ENCODE peak calls at places on chromosomes 2 and 18, in five cellular contexts. L is HepG2, D is transverse colon, E is MM.1S, K is HCT116. I is an unnamed sample.

GRCh38 chr2:174121612-174122011 is 126.7 kb downstream of the OLA1 start:
- DNase-seq in L (no peak), K (peak; percentile 88), D (no peak), E (no peak), I (no peak)

GRCh38 chr18:62682396-62682795 is 32.9 kb upstream of the PHLPP1 start:
- DNase-seq in K (no peak), E (no peak), D (no peak), L (no peak), I (peak; percentile 12)

GRCh38 chr2:163800889-163801498 is 65.2 kb upstream of the FIGN start:
- DNase-seq in D (no peak), L (no peak), E (no peak), K (no peak), I (no peak)

GRCh38 chr2:189982087-189982486 is 80.4 kb downstream of the MSTN start:
- DNase-seq in E (no peak), L (no peak), K (no peak), D (no peak), I (no peak)

GRCh38 chr2:118697771-118698170 is 149.7 kb downstream of the EN1 start:
- DNase-seq in E (no peak), L (no peak), K (no peak), D (no peak), I (no peak)

GRCh38 chr18:34354351-34354750 is 129.6 kb upstream of the NOL4 start:
- DNase-seq in L (no peak), K (no peak), D (no peak), E (no peak), I (no peak)

GRCh38 chr2:20288941-20289340 is 61.7 kb downstream of the PUM2 start:
- DNase-seq in K (peak; percentile 66), L (no peak), E (no peak), D (no peak), I (no peak)

GRCh38 chr18:65365245-65365955 is 385.4 kb upstream of the CDH7 start:
- DNase-seq in E (no peak), K (no peak), D (no peak), L (no peak), I (no peak)

GRCh38 chr2:203951366-203951902 is 14.9 kb downstream of the ICOS start:
- DNase-seq in D (no peak), E (peak; percentile 62), L (no peak), K (no peak), I (no peak)

GRCh38 chr2:120353931-120354330 is 8.0 kb downstream of the INHBB start:
- DNase-seq in K (no peak), D (no peak), E (no peak), L (no peak), I (no peak)

GRCh38 chr18:26309283-26309682 is 83.0 kb downstream of the TAF4B start:
- DNase-seq in K (no peak), E (no peak), L (no peak), D (no peak), I (no peak)

GRCh38 chr2:105873721-105874120 is 129.0 kb downstream of the NCK2 start:
- DNase-seq in D (no peak), L (peak; percentile 42), K (no peak), E (no peak), I (no peak)

GRCh38 chr18:34002130-34002529 is 222.6 kb downstream of the NOL4 start:
- DNase-seq in E (no peak), K (no peak), L (no peak), D (no peak), I (no peak)

GRCh38 chr2:1900736-1901135 is 156.4 kb upstream of the PXDN start:
- DNase-seq in E (no peak), L (no peak), K (no peak), D (no peak), I (no peak)

GRCh38 chr2:217694296-217694695 is 308.5 kb downstream of the TNS1 start:
- DNase-seq in K (no peak), E (no peak), L (no peak), D (no peak), I (no peak)

GRCh38 chr2:137229834-137230233 is 464.5 kb downstream of the THSD7B start:
- DNase-seq in L (no peak), D (no peak), E (no peak), K (no peak), I (no peak)

GRCh38 chr2:163264376-163264775 is 425.8 kb upstream of the KCNH7 start:
- DNase-seq in L (no peak), D (no peak), K (no peak), E (no peak), I (no peak)

GRCh38 chr2:37318401-37318800 is 6.2 kb downstream of the PRKD3 start:
- DNase-seq in K (no peak), D (no peak), E (peak; percentile 60), L (no peak), I (no peak)

GRCh38 chr2:128512664-128513415 is 194.2 kb upstream of the HS6ST1 start:
- DNase-seq in L (no peak), K (no peak), E (no peak), D (no peak), I (peak; percentile 24)

GRCh38 chr2:18074476-18074875 is 196.0 kb downstream of the KCNS3 start:
- DNase-seq in K (no peak), L (no peak), E (no peak), D (no peak), I (no peak)

GRCh38 chr2:206230060-206230890 is 44.2 kb upstream of the ZDBF2 start:
- DNase-seq in E (peak; percentile 56), K (peak; percentile 12), D (no peak), L (no peak), I (no peak)

GRCh38 chr2:157432475-157433106 is 11.3 kb downstream of the CYTIP start:
- DNase-seq in E (no peak), K (no peak), L (no peak), D (no peak), I (no peak)

GRCh38 chr2:171625013-171625412 is 62.3 kb upstream of the DYNC1I2 start:
- DNase-seq in D (no peak), E (no peak), K (no peak), L (no peak), I (no peak)

GRCh38 chr2:174300114-174300513 is 34.6 kb upstream of the SP9 start:
- DNase-seq in K (no peak), E (no peak), L (peak; percentile 8), D (no peak), I (peak; percentile 4)

GRCh38 chr2:63544017-63544627 is 44.2 kb downstream of the WDPCP start:
- DNase-seq in E (peak; percentile 40), L (no peak), D (no peak), K (no peak), I (no peak)

GRCh38 chr18:79416677-79417052 is 20.9 kb downstream of the NFATC1 start:
- DNase-seq in E (no peak), D (no peak), L (no peak), K (no peak), I (no peak)

GRCh38 chr2:174180165-174180724 is 68.1 kb downstream of the OLA1 start:
- DNase-seq in D (no peak), L (peak; percentile 16), E (no peak), K (no peak), I (no peak)

GRCh38 chr18:61551586-61551985 is 218.4 kb downstream of the CDH20 start:
- DNase-seq in L (peak; percentile 46), E (peak; percentile 60), D (peak; percentile 20), K (peak; percentile 79), I (peak; percentile 13)

GRCh38 chr2:48728827-48729226 is 26.7 kb downstream of the LHCGR start:
- DNase-seq in L (no peak), K (no peak), D (no peak), E (no peak), I (no peak)

GRCh38 chr2:5020451-5020850 is 671.7 kb upstream of the SOX11 start:
- DNase-seq in D (no peak), E (no peak), L (no peak), K (no peak), I (no peak)

GRCh38 chr18:67451952-67452351 is 64.6 kb downstream of the DSEL start:
- DNase-seq in D (no peak), E (no peak), K (no peak), L (no peak), I (no peak)

DNA sequence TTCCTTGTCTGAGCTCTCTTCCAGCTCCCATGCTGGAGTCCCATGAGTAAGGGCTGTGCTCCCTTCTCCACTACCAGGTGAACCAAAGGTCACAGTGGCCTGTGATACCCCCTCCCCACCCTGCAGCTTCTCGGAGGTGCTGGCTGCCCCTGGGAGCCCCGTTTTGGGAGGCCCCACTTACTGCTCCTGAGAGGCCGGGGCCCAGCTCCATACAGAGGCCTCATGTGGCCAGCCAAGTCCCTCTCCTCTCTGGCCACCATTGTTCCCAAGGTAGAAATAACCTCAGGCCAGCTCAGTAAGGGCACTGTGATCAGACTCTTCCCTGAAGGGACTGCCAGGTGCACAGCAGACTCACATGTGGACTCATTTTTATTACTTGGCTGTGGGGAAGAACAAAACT is 6.0 kb downstream of the RAB11FIP5 start:
- DNase-seq in E (no peak), K (no peak), D (no peak), L (no peak), I (no peak)
- H3K4me1 ChIP-seq in E (peaks cover 10% of the 10 kb centered on the region), K (peaks cover 13% of the 10 kb centered on the region), D (peaks cover 26% of the 10 kb centered on the region), L (peaks cover 52% of the 10 kb centered on the region), I (peaks cover 41% of the 10 kb centered on the region)

GRCh38 chr18:75350857-75351256 is 76.6 kb downstream of the SMIM21 start:
- DNase-seq in E (no peak), D (peak; percentile 25), K (no peak), L (no peak), I (no peak)
- H3K4me3 ChIP-seq in E (no peak overlapping the region), D (no peak overlapping the region), K (no peak overlapping the region), L (no peak overlapping the region), I (no peak overlapping the region)

GRCh38 chr2:9558948-9559381 is 3.3 kb upstream of the ADAM17 start:
- DNase-seq in E (no peak), D (no peak), L (no peak), K (no peak), I (peak; percentile 63)

GRCh38 chr2:9552491-9553178 is 3.0 kb downstream of the ADAM17 start:
- DNase-seq in L (no peak), E (no peak), D (no peak), K (no peak), I (no peak)

GRCh38 chr2:9556121-9556869 is 665 bp upstream of the ADAM17 start:
- DNase-seq in E (no peak), L (no peak), D (no peak), K (no peak), I (no peak)

GRCh38 chr2:9554841-9555337 is 741 bp downstream of the ADAM17 start:
- DNase-seq in L (peak; percentile 29), D (peak; percentile 31), E (peak; percentile 55), K (no peak), I (peak; percentile 57)

GRCh38 chr2:9555338-9556120 is at the start of gene ADAM17:
- DNase-seq in D (peak; percentile 97), L (peak; percentile 95), K (peak; percentile 88), E (peak; percentile 97), I (peak; percentile 97)
- TF ChIP-seq CTCF in D (peak; percentile 51), L (peak; percentile 89), K (no peak), E (peak; percentile 44), I (no peak)

DNA sequence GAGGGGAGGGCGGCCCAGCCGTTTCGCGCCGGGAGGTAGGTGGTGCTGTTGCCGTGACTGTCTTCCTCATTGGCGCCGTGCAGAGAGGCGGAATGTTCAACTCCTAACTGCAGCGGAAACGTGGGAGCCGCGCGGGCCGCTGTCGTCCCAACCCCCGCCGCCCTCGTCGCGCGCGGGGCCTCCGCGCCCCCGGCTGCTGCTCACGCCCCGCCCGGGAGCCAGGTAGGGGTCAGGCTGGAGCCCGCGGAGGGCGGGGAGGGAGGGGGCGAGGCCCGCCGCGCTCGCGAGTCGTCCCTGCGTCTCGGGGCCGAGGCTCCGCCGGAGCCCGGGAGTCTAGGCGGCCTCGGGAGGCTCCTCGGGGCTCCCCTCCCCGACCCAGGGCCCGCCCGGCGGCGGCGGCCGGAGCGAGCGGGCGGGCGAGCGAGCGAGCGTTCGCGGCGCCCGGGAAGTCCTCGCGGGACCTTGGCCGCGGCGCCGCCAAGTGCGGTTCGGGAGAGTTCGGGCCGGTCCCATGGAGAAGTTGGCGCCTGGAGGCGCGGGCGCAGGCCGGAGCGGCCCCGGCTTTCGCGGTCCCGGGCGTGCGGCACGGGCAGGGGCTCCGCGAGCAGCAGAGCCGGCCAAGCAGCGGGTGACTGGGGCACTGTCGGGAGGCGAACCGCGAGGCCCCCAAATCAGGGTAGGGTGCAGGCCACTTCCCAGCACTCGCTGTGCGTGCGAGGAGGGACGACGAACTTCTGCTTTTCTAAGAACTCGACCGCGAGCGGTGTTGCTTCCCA is at the start of gene MAP3K20:
- DNase-seq in L (peak; percentile 38), E (peak; percentile 50), K (no peak), D (peak; percentile 70), I (peak; percentile 75)
- H3K4me1 ChIP-seq in L (peaks cover 23% of the 10 kb centered on the region), E (peaks cover 19% of the 10 kb centered on the region), K (peaks cover 14% of the 10 kb centered on the region), D (peaks cover 16% of the 10 kb centered on the region), I (peaks cover 9% of the 10 kb centered on the region)

I was measured in thyroid gland.